ENCODE peak calls at places on chromosomes 4 and X, in four cellular contexts. Q is progenitor cell of endocrine pancreas, D is neural progenitor cell, M is Panc1. R is an unnamed sample.

GRCh38 chr4:133154725-133155124 is 5.6 kb downstream of the PCDH10 start:
- DNase-seq in Q (no peak), D (peak), M (peak), R (peak)

GRCh38 chr4:72208421-72209075 is 176.7 kb downstream of the NPFFR2 start:
- DNase-seq in D (no peak), M (no peak), Q (no peak), R (no peak)

GRCh38 chr4:98558770-98559169 is 99.6 kb downstream of the TSPAN5 start:
- DNase-seq in M (no peak), Q (no peak), D (no peak), R (no peak)

GRCh38 chr4:13347517-13348125 is 136.5 kb downstream of the RAB28 start:
- DNase-seq in D (no peak), M (no peak), Q (no peak), R (no peak)

GRCh38 chr4:2843909-2844584 is 403 bp downstream of the ADD1 start:
- DNase-seq in D (peak), Q (peak), M (no peak), R (peak)

GRCh38 chrX:13750204-13750603 is 15.7 kb downstream of the OFD1 start:
- DNase-seq in Q (no peak), D (peak), M (no peak), R (no peak)

GRCh38 chr4:70979445-70980008 is 13.9 kb upstream of the DCK start:
- DNase-seq in D (no peak), M (no peak), Q (no peak), R (no peak)

GRCh38 chr4:38145033-38145673 is 185.0 kb downstream of the PTTG2 start:
- DNase-seq in M (no peak), Q (no peak), D (no peak), R (no peak)

GRCh38 chr4:17094209-17094608 is 195.8 kb upstream of the LDB2 start:
- DNase-seq in Q (no peak), M (no peak), D (no peak), R (no peak)

GRCh38 chrX:33336783-33337182 is 125.4 kb upstream of the DMD start:
- DNase-seq in Q (no peak), D (peak), M (no peak), R (peak)

GRCh38 chr4:25358515-25359275 is 18.4 kb upstream of the ANAPC4 start:
- DNase-seq in D (no peak), Q (no peak), M (no peak), R (no peak)

GRCh38 chr4:21077967-21078366 is 377.7 kb downstream of the PACRGL start:
- DNase-seq in M (no peak), D (no peak), Q (no peak), R (no peak)

GRCh38 chrX:138756234-138756633 is 44.7 kb upstream of the FGF13 start:
- DNase-seq in M (no peak), Q (peak), D (peak), R (peak)

GRCh38 chrX:115372026-115372610 is 82.6 kb downstream of the LUZP4 start:
- DNase-seq in Q (no peak), M (peak), D (peak), R (no peak)

GRCh38 chr4:124591646-124592045 is 120.9 kb downstream of the ANKRD50 start:
- DNase-seq in Q (no peak), M (no peak), D (no peak), R (no peak)

GRCh38 chr4:121428721-121429120 is 47.9 kb upstream of the QRFPR start:
- DNase-seq in Q (no peak), D (no peak), M (no peak), R (no peak)

GRCh38 chr4:114384629-114385028 is 214.0 kb upstream of the UGT8 start:
- DNase-seq in D (peak), Q (no peak), M (no peak), R (no peak)
- TF ChIP-seq CTCF in D (peak), Q (peak), M (peak), R (peak)

DNA sequence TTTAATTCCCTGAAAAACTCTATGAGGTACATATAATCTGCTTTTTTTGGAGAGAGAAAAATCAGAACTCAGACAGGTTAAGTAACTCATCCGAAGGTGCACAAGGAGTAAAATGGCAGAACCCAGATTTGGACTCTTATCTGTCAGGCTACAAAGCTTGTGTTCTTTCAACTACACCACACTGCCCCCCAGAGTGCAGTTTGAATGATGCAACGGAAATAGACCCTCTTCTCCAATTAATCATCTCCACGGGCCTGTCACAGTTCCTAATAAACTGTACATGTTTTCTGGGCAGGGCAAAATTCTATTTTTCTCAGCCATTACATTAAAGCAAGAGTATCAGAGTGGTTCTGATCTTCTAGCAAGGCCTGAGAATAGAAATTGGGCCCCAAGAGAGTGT is 35.3 kb upstream of the DCX start:
- DNase-seq in Q (peak), M (no peak), D (peak), R (peak)
- TF ChIP-seq CTCF in Q (peak), M (peak), D (peak), R (peak)

GRCh38 chrX:10617964-10618342 is 2.4 kb downstream of the MID1 start:
- DNase-seq in D (no peak), Q (no peak), M (no peak), R (no peak)

GRCh38 chrX:10619311-10620015 is 922 bp downstream of the MID1 start:
- DNase-seq in Q (no peak), D (no peak), M (no peak), R (no peak)

GRCh38 chrX:10617186-10617963 is 3.0 kb downstream of the MID1 start:
- DNase-seq in M (no peak), Q (no peak), D (peak), R (no peak)

GRCh38 chrX:10618911-10619310 is 1.5 kb downstream of the MID1 start:
- DNase-seq in D (peak), Q (no peak), M (no peak), R (no peak)

GRCh38 chrX:10615931-10616780 is 4.2 kb downstream of the MID1 start:
- DNase-seq in D (peak), Q (no peak), M (no peak), R (no peak)
- TF ChIP-seq CTCF in D (peak), Q (peak), M (peak), R (peak)

GRCh38 chrX:100895365-100896075 is 21.4 kb upstream of the NOX1 start:
- DNase-seq in D (peak), Q (no peak), M (no peak), R (no peak)
- TF ChIP-seq CTCF in D (peak), Q (peak), M (peak), R (peak)

DNA sequence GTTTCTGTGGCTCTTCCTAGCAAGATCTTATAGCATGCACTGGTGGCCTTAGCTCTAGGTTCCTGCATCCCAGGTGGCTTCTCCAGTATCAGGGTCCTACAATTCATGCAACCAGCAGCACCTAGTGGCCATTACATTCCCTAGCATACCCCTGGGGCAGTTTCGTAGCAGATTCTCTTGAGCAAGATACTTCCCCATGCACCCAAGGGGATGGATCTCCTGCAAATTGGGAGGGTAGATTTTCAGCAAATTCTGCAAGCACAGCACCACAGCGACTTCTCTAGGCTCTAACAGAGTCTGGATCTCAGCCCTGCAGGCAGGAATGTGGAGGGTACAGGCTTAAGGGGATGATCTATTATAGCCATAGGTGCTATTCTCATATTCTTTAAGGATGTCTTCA is 13.1 kb upstream of the SLC9B1 start:
- DNase-seq in M (no peak), Q (no peak), D (peak), R (no peak)
- TF ChIP-seq CTCF in M (peak), Q (peak), D (peak), R (peak)